ENCODE peak calls at places on chromosomes 3 and 15, in five cellular contexts. One of them, this sample, is unnamed.
A peak's percentile ranks its signal among the peaks of the same experiment; 100 is the strongest.

GRCh38 chr15:41870689-41871081 is 23.2 kb downstream of the SPTBN5 start:
- DNase-seq in cardiac fibroblast: peak; percentile 75
- DNase-seq in K562: peak; percentile 46
- DNase-seq in WERI-Rb-1: no peak
- DNase-seq in GM12864: no peak
- DNase-seq in this sample: no peak

GRCh38 chr3:27423463-27423862 is 54.3 kb upstream of the NEK10 start:
- DNase-seq in cardiac fibroblast: peak; percentile 79
- DNase-seq in GM12864: no peak
- DNase-seq in K562: no peak
- DNase-seq in WERI-Rb-1: no peak
- DNase-seq in this sample: no peak

GRCh38 chr15:59313703-59314332 is 58.9 kb downstream of the MYO1E start:
- DNase-seq in cardiac fibroblast: peak; percentile 67
- DNase-seq in GM12864: peak; percentile 82
- DNase-seq in K562: no peak
- DNase-seq in WERI-Rb-1: no peak
- DNase-seq in this sample: peak; percentile 51

GRCh38 chr3:174251696-174252095 is 607.4 kb upstream of the NAALADL2 start:
- DNase-seq in GM12864: no peak
- DNase-seq in cardiac fibroblast: no peak
- DNase-seq in K562: no peak
- DNase-seq in WERI-Rb-1: no peak
- DNase-seq in this sample: no peak

GRCh38 chr15:72063186-72063585 is 54.8 kb downstream of the MYO9A start:
- DNase-seq in WERI-Rb-1: no peak
- DNase-seq in cardiac fibroblast: peak; percentile 61
- DNase-seq in K562: no peak
- DNase-seq in GM12864: no peak
- DNase-seq in this sample: no peak

GRCh38 chr15:55337160-55337559 is 18.1 kb downstream of the PIGB start:
- DNase-seq in K562: no peak
- DNase-seq in WERI-Rb-1: no peak
- DNase-seq in GM12864: no peak
- DNase-seq in cardiac fibroblast: no peak
- DNase-seq in this sample: no peak

GRCh38 chr15:70433583-70434288 is 329.6 kb downstream of the UACA start:
- DNase-seq in GM12864: no peak
- DNase-seq in WERI-Rb-1: no peak
- DNase-seq in cardiac fibroblast: no peak
- DNase-seq in K562: no peak
- DNase-seq in this sample: no peak

GRCh38 chr15:40266828-40267304 is 16.0 kb downstream of the ANKRD63 start:
- DNase-seq in cardiac fibroblast: peak; percentile 95
- DNase-seq in K562: peak; percentile 86
- DNase-seq in GM12864: no peak
- DNase-seq in WERI-Rb-1: no peak
- DNase-seq in this sample: no peak

GRCh38 chr15:67550522-67550921 is 8.0 kb downstream of the MAP2K5 start:
- DNase-seq in WERI-Rb-1: no peak
- DNase-seq in cardiac fibroblast: peak; percentile 44
- DNase-seq in GM12864: no peak
- DNase-seq in K562: peak; percentile 79
- DNase-seq in this sample: no peak

GRCh38 chr15:83653639-83654378 is at the start of gene ADAMTSL3:
- DNase-seq in cardiac fibroblast: peak; percentile 44
- DNase-seq in WERI-Rb-1: peak; percentile 22
- DNase-seq in K562: no peak
- DNase-seq in GM12864: no peak
- DNase-seq in this sample: no peak

GRCh38 chr15:65399997-65400396 is 22.2 kb upstream of the IGDCC3 start:
- DNase-seq in GM12864: no peak
- DNase-seq in cardiac fibroblast: no peak
- DNase-seq in K562: no peak
- DNase-seq in WERI-Rb-1: no peak
- DNase-seq in this sample: no peak

GRCh38 chr3:146125946-146126345 is 35.0 kb downstream of the PLOD2 start:
- DNase-seq in cardiac fibroblast: peak; percentile 98
- DNase-seq in WERI-Rb-1: no peak
- DNase-seq in GM12864: no peak
- DNase-seq in K562: no peak
- DNase-seq in this sample: no peak

GRCh38 chr3:10428393-10429091 is 76.8 kb downstream of the ATP2B2 start:
- DNase-seq in K562: no peak
- DNase-seq in WERI-Rb-1: no peak
- DNase-seq in cardiac fibroblast: no peak
- DNase-seq in GM12864: no peak
- DNase-seq in this sample: no peak

GRCh38 chr3:146747928-146748327 is 142.8 kb upstream of the PLSCR5 start:
- DNase-seq in cardiac fibroblast: peak; percentile 75
- DNase-seq in K562: no peak
- DNase-seq in WERI-Rb-1: no peak
- DNase-seq in GM12864: no peak
- DNase-seq in this sample: no peak

GRCh38 chr3:141737108-141737507 is 990 bp upstream of the RNF7 start:
- DNase-seq in GM12864: no peak
- DNase-seq in WERI-Rb-1: no peak
- DNase-seq in K562: peak; percentile 18
- DNase-seq in cardiac fibroblast: no peak
- DNase-seq in this sample: no peak

GRCh38 chr3:51941798-51942602 is at the start of the genes PARP3 and RRP9:
- DNase-seq in GM12864: peak; percentile 99
- DNase-seq in WERI-Rb-1: peak; percentile 100
- DNase-seq in cardiac fibroblast: peak; percentile 100
- DNase-seq in K562: peak; percentile 99
- DNase-seq in this sample: peak; percentile 100
- TF ChIP-seq CTCF in GM12864: peak; percentile 98
- TF ChIP-seq CTCF in WERI-Rb-1: peak; percentile 96
- TF ChIP-seq CTCF in cardiac fibroblast: peak; percentile 99
- TF ChIP-seq CTCF in K562: peak; percentile 94
- TF ChIP-seq CTCF in this sample: peak; percentile 99

GRCh38 chr3:127743676-127744075 is 70.9 kb downstream of the ABTB1 start:
- DNase-seq in WERI-Rb-1: no peak
- DNase-seq in cardiac fibroblast: no peak
- DNase-seq in GM12864: no peak
- DNase-seq in K562: no peak
- DNase-seq in this sample: no peak

GRCh38 chr3:127744875-127745274 is 72.1 kb downstream of the ABTB1 start:
- DNase-seq in cardiac fibroblast: no peak
- DNase-seq in WERI-Rb-1: no peak
- DNase-seq in K562: no peak
- DNase-seq in GM12864: no peak
- DNase-seq in this sample: no peak

GRCh38 chr3:127742580-127742979 is 69.8 kb downstream of the ABTB1 start:
- DNase-seq in cardiac fibroblast: no peak
- DNase-seq in K562: no peak
- DNase-seq in GM12864: no peak
- DNase-seq in WERI-Rb-1: no peak
- DNase-seq in this sample: no peak

GRCh38 chr3:127745656-127746399 is 73.1 kb downstream of the ABTB1 start:
- DNase-seq in GM12864: no peak
- DNase-seq in WERI-Rb-1: no peak
- DNase-seq in cardiac fibroblast: no peak
- DNase-seq in K562: no peak
- DNase-seq in this sample: no peak

GRCh38 chr3:127744216-127744815 is 71.6 kb downstream of the ABTB1 start:
- DNase-seq in cardiac fibroblast: no peak
- DNase-seq in K562: no peak
- DNase-seq in WERI-Rb-1: no peak
- DNase-seq in GM12864: no peak
- DNase-seq in this sample: no peak
- TF ChIP-seq CTCF in cardiac fibroblast: no peak
- TF ChIP-seq CTCF in K562: no peak
- TF ChIP-seq CTCF in WERI-Rb-1: no peak
- TF ChIP-seq CTCF in GM12864: no peak
- TF ChIP-seq CTCF in this sample: no peak

DNA sequence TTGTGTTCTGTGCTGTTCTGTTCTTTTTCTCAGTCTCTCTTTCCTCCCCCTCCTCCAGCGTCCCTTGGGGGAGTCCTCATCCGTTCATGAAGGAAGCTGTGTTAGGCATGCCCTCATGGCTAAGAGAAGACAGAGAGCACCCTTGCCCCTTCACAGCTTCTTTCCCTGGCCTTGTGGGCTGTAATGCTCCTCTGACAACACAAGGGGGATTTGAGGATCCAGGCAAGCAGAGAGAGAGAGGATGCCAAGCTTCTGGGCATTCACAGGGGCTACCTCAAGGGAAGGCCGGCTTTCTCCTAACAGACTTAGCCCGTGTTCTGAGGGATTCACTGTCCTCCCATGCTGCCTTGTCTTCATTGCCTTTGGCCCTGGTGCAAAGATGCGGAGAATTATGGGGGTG is 389.5 kb downstream of the LRTM1 start:
- DNase-seq in WERI-Rb-1: peak; percentile 38
- DNase-seq in cardiac fibroblast: no peak
- DNase-seq in K562: no peak
- DNase-seq in GM12864: no peak
- DNase-seq in this sample: no peak
- TF ChIP-seq CTCF in WERI-Rb-1: peak; percentile 70
- TF ChIP-seq CTCF in cardiac fibroblast: no peak
- TF ChIP-seq CTCF in K562: no peak
- TF ChIP-seq CTCF in GM12864: peak; percentile 25
- TF ChIP-seq CTCF in this sample: no peak

DNA sequence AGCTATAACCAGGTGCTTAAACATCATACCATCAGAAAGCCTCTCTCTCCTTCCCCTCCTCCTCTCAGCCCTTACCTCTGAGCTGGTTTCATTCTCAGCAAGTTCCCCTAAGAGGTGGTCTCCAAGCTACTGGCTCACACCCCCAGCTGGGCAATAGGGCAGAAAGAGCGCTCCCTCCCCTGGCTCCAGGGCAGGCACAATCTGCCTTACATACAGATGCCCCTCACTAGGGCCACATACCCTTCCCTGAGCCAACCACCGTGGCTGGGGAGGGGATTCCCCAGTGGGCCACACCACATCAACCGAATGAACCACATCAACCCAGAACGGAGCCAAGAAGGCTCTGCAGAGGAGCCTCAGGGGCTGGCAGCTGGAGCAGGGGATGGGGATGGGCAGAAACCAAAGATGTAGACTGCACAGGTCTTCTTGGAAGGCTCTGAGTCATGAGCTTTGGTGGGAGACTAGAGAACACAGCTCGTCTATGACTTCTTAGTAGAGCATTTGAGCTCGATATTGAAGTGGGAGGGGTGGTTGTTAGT is 4.6 kb upstream of the FBLN2 start:
- DNase-seq in GM12864: no peak
- DNase-seq in WERI-Rb-1: no peak
- DNase-seq in cardiac fibroblast: peak; percentile 80
- DNase-seq in K562: peak; percentile 34
- DNase-seq in this sample: no peak
- TF ChIP-seq CTCF in GM12864: no peak
- TF ChIP-seq CTCF in WERI-Rb-1: no peak
- TF ChIP-seq CTCF in cardiac fibroblast: no peak
- TF ChIP-seq CTCF in K562: no peak
- TF ChIP-seq CTCF in this sample: no peak

GRCh38 chr15:92898988-92899909 is 875 bp upstream of the CHD2 start:
- DNase-seq in WERI-Rb-1: no peak
- DNase-seq in GM12864: no peak
- DNase-seq in cardiac fibroblast: peak; percentile 41
- DNase-seq in K562: peak; percentile 67
- DNase-seq in this sample: no peak
- TF ChIP-seq CTCF in WERI-Rb-1: peak; percentile 13
- TF ChIP-seq CTCF in GM12864: peak; percentile 37
- TF ChIP-seq CTCF in cardiac fibroblast: peak; percentile 25
- TF ChIP-seq CTCF in K562: peak; percentile 34
- TF ChIP-seq CTCF in this sample: no peak

GRCh38 chr3:40645883-40646282 is 121.1 kb downstream of the ZNF621 start:
- DNase-seq in GM12864: no peak
- DNase-seq in cardiac fibroblast: no peak
- DNase-seq in WERI-Rb-1: no peak
- DNase-seq in K562: no peak
- DNase-seq in this sample: no peak

GRCh38 chr3:40637891-40638290 is 113.1 kb downstream of the ZNF621 start:
- DNase-seq in WERI-Rb-1: no peak
- DNase-seq in cardiac fibroblast: no peak
- DNase-seq in K562: no peak
- DNase-seq in GM12864: no peak
- DNase-seq in this sample: no peak

GRCh38 chr3:40639006-40639405 is 114.2 kb downstream of the ZNF621 start:
- DNase-seq in K562: no peak
- DNase-seq in WERI-Rb-1: no peak
- DNase-seq in GM12864: no peak
- DNase-seq in cardiac fibroblast: no peak
- DNase-seq in this sample: no peak

DNA sequence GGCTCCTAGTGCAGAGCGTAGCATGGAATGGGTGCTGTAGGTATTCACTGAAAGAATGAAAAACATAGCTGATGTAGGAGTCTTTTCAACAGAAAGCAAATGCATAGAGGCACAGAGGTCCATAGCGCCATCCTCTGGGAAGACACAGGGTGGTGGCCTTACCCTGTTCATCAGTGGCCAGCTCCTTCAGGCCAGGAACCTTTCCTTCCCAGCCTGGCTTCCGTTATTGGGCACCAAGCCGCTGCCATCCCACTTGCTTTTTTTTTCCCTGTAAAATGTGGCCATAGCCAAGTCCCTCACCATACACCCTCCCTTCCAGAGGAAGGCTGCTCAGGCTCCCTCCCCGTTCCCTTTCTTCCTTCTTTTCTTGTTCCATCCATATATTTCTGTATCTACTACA is 118.1 kb downstream of the ZNF621 start:
- DNase-seq in cardiac fibroblast: no peak
- DNase-seq in K562: no peak
- DNase-seq in GM12864: no peak
- DNase-seq in WERI-Rb-1: no peak
- DNase-seq in this sample: no peak
- TF ChIP-seq CTCF in cardiac fibroblast: no peak
- TF ChIP-seq CTCF in K562: no peak
- TF ChIP-seq CTCF in GM12864: no peak
- TF ChIP-seq CTCF in WERI-Rb-1: no peak
- TF ChIP-seq CTCF in this sample: no peak

GRCh38 chr15:62021991-62022600 is 38.2 kb downstream of the VPS13C start:
- DNase-seq in WERI-Rb-1: peak; percentile 6
- DNase-seq in K562: peak; percentile 20
- DNase-seq in cardiac fibroblast: no peak
- DNase-seq in GM12864: no peak
- DNase-seq in this sample: no peak
- TF ChIP-seq CTCF in WERI-Rb-1: peak; percentile 29
- TF ChIP-seq CTCF in K562: no peak
- TF ChIP-seq CTCF in cardiac fibroblast: peak; percentile 46
- TF ChIP-seq CTCF in GM12864: no peak
- TF ChIP-seq CTCF in this sample: no peak

This sample was measured in GM10248.